ENCODE peak calls at places on chromosomes 2 and 18, in six cellular contexts. N is activated naive CD4-positive, alpha-beta T cell treated with anti-CD3 and anti-CD28 coated beads, Interleukin-2, amount 10 ng/mL, durations not matched to agents 7 days and 5 days; V is A172; O is CD8-positive, alpha-beta T cell; U is fibroblast of lung; D is GM12878. T is an unnamed sample.

GRCh38 chr2:191112448-191112901 is 38.3 kb downstream of the STAT4 start:
- DNase-seq in N (no peak), V (no peak), O (no peak), U (no peak), D (no peak), T (no peak)

GRCh38 chr2:203225423-203226039 is 13.3 kb upstream of the CYP20A1 start:
- DNase-seq in N (peak), V (peak), O (peak), U (peak), D (no peak), T (peak)

GRCh38 chr2:169849710-169850109 is 22.5 kb downstream of the UBR3 start:
- DNase-seq in N (no peak), V (no peak), O (no peak), U (no peak), D (no peak), T (no peak)

GRCh38 chr2:88125344-88125923 is 2.4 kb downstream of the FABP1 start:
- DNase-seq in N (no peak), V (no peak), O (no peak), U (no peak), D (no peak), T (no peak)

GRCh38 chr18:36401462-36401861 is 103.9 kb downstream of the FHOD3 start:
- DNase-seq in N (no peak), V (no peak), O (no peak), U (no peak), D (no peak), T (no peak)

GRCh38 chr2:232039086-232039485 is 77.6 kb downstream of the DIS3L2 start:
- DNase-seq in N (no peak), V (no peak), O (no peak), U (no peak), D (no peak), T (no peak)

GRCh38 chr18:37299471-37300304 is 265.9 kb downstream of the CELF4 start:
- DNase-seq in N (no peak), V (peak), O (no peak), U (peak), D (peak), T (peak)

GRCh38 chr2:222572761-222573174 is 83.1 kb downstream of the FARSB start:
- DNase-seq in N (no peak), V (peak), O (no peak), U (peak), D (no peak), T (peak)

GRCh38 chr2:105783972-105784371 is 39.3 kb downstream of the NCK2 start:
- DNase-seq in N (no peak), V (no peak), O (no peak), U (no peak), D (no peak), T (no peak)

GRCh38 chr18:38367473-38367872 is 801.9 kb upstream of the CELF4 start:
- DNase-seq in N (no peak), V (no peak), O (no peak), U (no peak), D (no peak), T (peak)

GRCh38 chr2:7180641-7181370 is 263.6 kb downstream of the RNF144A start:
- DNase-seq in N (no peak), V (peak), O (no peak), U (peak), D (no peak), T (peak)

GRCh38 chr2:234329202-234329930 is 167.5 kb downstream of the ARL4C start:
- DNase-seq in N (no peak), V (no peak), O (no peak), U (peak), D (no peak), T (no peak)

GRCh38 chr2:174778479-174778962 is 14.2 kb upstream of the CHRNA1 start:
- DNase-seq in N (peak), V (peak), O (peak), U (peak), D (peak), T (no peak)

GRCh38 chr2:118310016-118310877 is 222.0 kb downstream of the INSIG2 start:
- DNase-seq in N (peak), V (no peak), O (peak), U (peak), D (no peak), T (no peak)

GRCh38 chr2:202038471-202039277 is 5.0 kb downstream of the FZD7 start:
- DNase-seq in N (no peak), V (peak), O (no peak), U (peak), D (no peak), T (no peak)

GRCh38 chr2:4549811-4550210 is 846.4 kb downstream of the DCDC2C start:
- DNase-seq in N (no peak), V (no peak), O (no peak), U (no peak), D (no peak), T (no peak)

GRCh38 chr2:169276045-169276444 is 86.3 kb downstream of the LRP2 start:
- DNase-seq in N (no peak), V (peak), O (no peak), U (peak), D (no peak), T (peak)

GRCh38 chr2:25301453-25302352 is 40.0 kb downstream of the DNMT3A start:
- DNase-seq in N (peak), V (peak), O (peak), U (peak), D (peak), T (peak)

GRCh38 chr2:119292226-119292625 is 68.6 kb downstream of the STEAP3 start:
- DNase-seq in N (no peak), V (peak), O (no peak), U (peak), D (no peak), T (no peak)

GRCh38 chr2:9191044-9191481 is 15.5 kb upstream of the ASAP2 start:
- DNase-seq in N (no peak), V (no peak), O (no peak), U (peak), D (no peak), T (no peak)

GRCh38 chr2:24404582-24404981 is 44.2 kb upstream of the ITSN2 start:
- DNase-seq in N (no peak), V (peak), O (no peak), U (peak), D (no peak), T (no peak)

GRCh38 chr18:23710068-23710527 is 20.8 kb downstream of the LAMA3 start:
- DNase-seq in N (no peak), V (peak), O (no peak), U (peak), D (no peak), T (no peak)

GRCh38 chr2:135840601-135841000 is 3.6 kb upstream of the LCT start:
- DNase-seq in N (no peak), V (no peak), O (no peak), U (no peak), D (no peak), T (no peak)

GRCh38 chr18:76491801-76492668 is 3.0 kb downstream of the ZNF516 start:
- DNase-seq in N (peak), V (no peak), O (no peak), U (peak), D (no peak), T (peak)

GRCh38 chr18:31045599-31045998 is 3.1 kb upstream of the DSC3 start:
- DNase-seq in N (no peak), V (no peak), O (no peak), U (no peak), D (no peak), T (no peak)

GRCh38 chr2:195734395-195734794 is 77.4 kb downstream of the SLC39A10 start:
- DNase-seq in N (no peak), V (no peak), O (no peak), U (no peak), D (no peak), T (no peak)

GRCh38 chr2:148814143-148814852 is 60.7 kb upstream of the KIF5C start:
- DNase-seq in N (no peak), V (peak), O (no peak), U (peak), D (no peak), T (peak)

GRCh38 chr2:136048886-136049832 is 63.7 kb upstream of the DARS1 start:
- DNase-seq in N (peak), V (no peak), O (no peak), U (no peak), D (no peak), T (no peak)

GRCh38 chr2:172084734-172085459 is 410 bp upstream of the DLX1 start:
- DNase-seq in N (peak), V (peak), O (no peak), U (peak), D (no peak), T (peak)

GRCh38 chr18:59049726-59050660 is 89.7 kb upstream of the SEC11C start:
- DNase-seq in N (no peak), V (no peak), O (no peak), U (no peak), D (no peak), T (no peak)

GRCh38 chr2:241620419-241620769 is 16.6 kb downstream of the THAP4 start:
- DNase-seq in N (no peak), V (no peak), O (no peak), U (peak), D (no peak), T (no peak)

GRCh38 chr2:28488858-28489575 is 6.8 kb upstream of the PLB1 start:
- DNase-seq in N (no peak), V (no peak), O (no peak), U (no peak), D (no peak), T (no peak)

GRCh38 chr18:23703987-23704384 is 14.7 kb downstream of the LAMA3 start:
- DNase-seq in N (no peak), V (no peak), O (no peak), U (peak), D (no peak), T (no peak)

GRCh38 chr2:158464426-158465281 is 7.9 kb downstream of the PKP4 start:
- DNase-seq in N (no peak), V (no peak), O (no peak), U (peak), D (no peak), T (peak)